ENCODE peak calls at places on chromosome 9, in ten cellular contexts. One of them, this sample, is unnamed.
A peak's percentile ranks its signal among the peaks of the same experiment; 100 is the strongest.

GRCh38 chr9:135515541-135515951 is 5.7 kb upstream of the LCN1 start:
- DNase-seq in stimulated activated CD4-positive, alpha-beta T cell treated with anti-CD3 and anti-CD28 coated beads, Interleukin-12 subunit alpha, Interleukin-12 subunit beta, amount 100 ng/mL, for 48 hours: no peak
- DNase-seq in GM19239: no peak
- DNase-seq in mesenteric fat pad: peak; percentile 87
- DNase-seq in islet precursor cell: peak; percentile 46
- DNase-seq in activated T-helper 1 cell treated with Interleukin-2 at 50 U/mL for 16 hours: no peak
- DNase-seq in GM12865: no peak
- DNase-seq in WERI-Rb-1: no peak
- DNase-seq in activated gamma-delta T cell: no peak
- DNase-seq in H54: no peak
- DNase-seq in this sample: no peak

GRCh38 chr9:114176601-114177295 is 21.4 kb downstream of the COL27A1 start:
- DNase-seq in stimulated activated CD4-positive, alpha-beta T cell treated with anti-CD3 and anti-CD28 coated beads, Interleukin-12 subunit alpha, Interleukin-12 subunit beta, amount 100 ng/mL, for 48 hours: no peak
- DNase-seq in GM19239: no peak
- DNase-seq in mesenteric fat pad: no peak
- DNase-seq in islet precursor cell: no peak
- DNase-seq in activated T-helper 1 cell treated with Interleukin-2 at 50 U/mL for 16 hours: no peak
- DNase-seq in GM12865: no peak
- DNase-seq in WERI-Rb-1: peak; percentile 58
- DNase-seq in activated gamma-delta T cell: no peak
- DNase-seq in H54: no peak
- DNase-seq in this sample: no peak

GRCh38 chr9:133959171-133959570 is 33.0 kb downstream of the VAV2 start:
- DNase-seq in stimulated activated CD4-positive, alpha-beta T cell treated with anti-CD3 and anti-CD28 coated beads, Interleukin-12 subunit alpha, Interleukin-12 subunit beta, amount 100 ng/mL, for 48 hours: no peak
- DNase-seq in GM19239: no peak
- DNase-seq in mesenteric fat pad: no peak
- DNase-seq in islet precursor cell: no peak
- DNase-seq in activated T-helper 1 cell treated with Interleukin-2 at 50 U/mL for 16 hours: no peak
- DNase-seq in GM12865: no peak
- DNase-seq in WERI-Rb-1: no peak
- DNase-seq in activated gamma-delta T cell: no peak
- DNase-seq in H54: no peak
- DNase-seq in this sample: no peak

GRCh38 chr9:75454043-75454442 is 365.7 kb downstream of the OSTF1 start:
- DNase-seq in stimulated activated CD4-positive, alpha-beta T cell treated with anti-CD3 and anti-CD28 coated beads, Interleukin-12 subunit alpha, Interleukin-12 subunit beta, amount 100 ng/mL, for 48 hours: no peak
- DNase-seq in GM19239: no peak
- DNase-seq in mesenteric fat pad: no peak
- DNase-seq in islet precursor cell: no peak
- DNase-seq in activated T-helper 1 cell treated with Interleukin-2 at 50 U/mL for 16 hours: no peak
- DNase-seq in GM12865: no peak
- DNase-seq in WERI-Rb-1: no peak
- DNase-seq in activated gamma-delta T cell: no peak
- DNase-seq in H54: no peak
- DNase-seq in this sample: no peak

GRCh38 chr9:113677057-113677456 is 199.1 kb upstream of the ZNF618 start:
- DNase-seq in stimulated activated CD4-positive, alpha-beta T cell treated with anti-CD3 and anti-CD28 coated beads, Interleukin-12 subunit alpha, Interleukin-12 subunit beta, amount 100 ng/mL, for 48 hours: no peak
- DNase-seq in GM19239: no peak
- DNase-seq in mesenteric fat pad: no peak
- DNase-seq in islet precursor cell: no peak
- DNase-seq in activated T-helper 1 cell treated with Interleukin-2 at 50 U/mL for 16 hours: no peak
- DNase-seq in GM12865: no peak
- DNase-seq in WERI-Rb-1: no peak
- DNase-seq in activated gamma-delta T cell: no peak
- DNase-seq in H54: no peak
- DNase-seq in this sample: no peak

GRCh38 chr9:129888085-129888808 is 53.0 kb downstream of the USP20 start:
- DNase-seq in stimulated activated CD4-positive, alpha-beta T cell treated with anti-CD3 and anti-CD28 coated beads, Interleukin-12 subunit alpha, Interleukin-12 subunit beta, amount 100 ng/mL, for 48 hours: peak; percentile 86
- DNase-seq in GM19239: peak; percentile 36
- DNase-seq in mesenteric fat pad: no peak
- DNase-seq in islet precursor cell: peak; percentile 62
- DNase-seq in activated T-helper 1 cell treated with Interleukin-2 at 50 U/mL for 16 hours: peak; percentile 89
- DNase-seq in GM12865: peak; percentile 99
- DNase-seq in WERI-Rb-1: no peak
- DNase-seq in activated gamma-delta T cell: peak; percentile 79
- DNase-seq in H54: no peak
- DNase-seq in this sample: no peak

GRCh38 chr9:15764131-15764530 is 211.3 kb downstream of the CCDC171 start:
- DNase-seq in stimulated activated CD4-positive, alpha-beta T cell treated with anti-CD3 and anti-CD28 coated beads, Interleukin-12 subunit alpha, Interleukin-12 subunit beta, amount 100 ng/mL, for 48 hours: no peak
- DNase-seq in GM19239: no peak
- DNase-seq in mesenteric fat pad: no peak
- DNase-seq in islet precursor cell: no peak
- DNase-seq in activated T-helper 1 cell treated with Interleukin-2 at 50 U/mL for 16 hours: no peak
- DNase-seq in GM12865: no peak
- DNase-seq in WERI-Rb-1: no peak
- DNase-seq in activated gamma-delta T cell: no peak
- DNase-seq in H54: no peak
- DNase-seq in this sample: no peak

GRCh38 chr9:108052431-108053080 is 563.0 kb upstream of the KLF4 start:
- DNase-seq in stimulated activated CD4-positive, alpha-beta T cell treated with anti-CD3 and anti-CD28 coated beads, Interleukin-12 subunit alpha, Interleukin-12 subunit beta, amount 100 ng/mL, for 48 hours: no peak
- DNase-seq in GM19239: no peak
- DNase-seq in mesenteric fat pad: no peak
- DNase-seq in islet precursor cell: no peak
- DNase-seq in activated T-helper 1 cell treated with Interleukin-2 at 50 U/mL for 16 hours: no peak
- DNase-seq in GM12865: no peak
- DNase-seq in WERI-Rb-1: no peak
- DNase-seq in activated gamma-delta T cell: no peak
- DNase-seq in H54: no peak
- DNase-seq in this sample: no peak

GRCh38 chr9:95896580-95896979 is 21.1 kb downstream of the ERCC6L2 start:
- DNase-seq in stimulated activated CD4-positive, alpha-beta T cell treated with anti-CD3 and anti-CD28 coated beads, Interleukin-12 subunit alpha, Interleukin-12 subunit beta, amount 100 ng/mL, for 48 hours: no peak
- DNase-seq in GM19239: no peak
- DNase-seq in mesenteric fat pad: no peak
- DNase-seq in islet precursor cell: no peak
- DNase-seq in activated T-helper 1 cell treated with Interleukin-2 at 50 U/mL for 16 hours: no peak
- DNase-seq in GM12865: peak; percentile 45
- DNase-seq in WERI-Rb-1: no peak
- DNase-seq in activated gamma-delta T cell: no peak
- DNase-seq in H54: no peak
- DNase-seq in this sample: no peak

GRCh38 chr9:136267261-136268111 is 21.9 kb upstream of the QSOX2 start:
- DNase-seq in stimulated activated CD4-positive, alpha-beta T cell treated with anti-CD3 and anti-CD28 coated beads, Interleukin-12 subunit alpha, Interleukin-12 subunit beta, amount 100 ng/mL, for 48 hours: peak; percentile 78
- DNase-seq in GM19239: peak; percentile 98
- DNase-seq in mesenteric fat pad: peak; percentile 94
- DNase-seq in islet precursor cell: peak; percentile 93
- DNase-seq in activated T-helper 1 cell treated with Interleukin-2 at 50 U/mL for 16 hours: peak; percentile 83
- DNase-seq in GM12865: peak; percentile 90
- DNase-seq in WERI-Rb-1: no peak
- DNase-seq in activated gamma-delta T cell: peak; percentile 80
- DNase-seq in H54: peak; percentile 99
- DNase-seq in this sample: no peak

GRCh38 chr9:14313378-14313940 is 482 bp downstream of the NFIB start:
- DNase-seq in stimulated activated CD4-positive, alpha-beta T cell treated with anti-CD3 and anti-CD28 coated beads, Interleukin-12 subunit alpha, Interleukin-12 subunit beta, amount 100 ng/mL, for 48 hours: no peak
- DNase-seq in GM19239: peak; percentile 27
- DNase-seq in mesenteric fat pad: no peak
- DNase-seq in islet precursor cell: peak; percentile 62
- DNase-seq in activated T-helper 1 cell treated with Interleukin-2 at 50 U/mL for 16 hours: no peak
- DNase-seq in GM12865: no peak
- DNase-seq in WERI-Rb-1: no peak
- DNase-seq in activated gamma-delta T cell: no peak
- DNase-seq in H54: no peak
- DNase-seq in this sample: no peak

GRCh38 chr9:3054017-3054586 is 210.2 kb upstream of the PUM3 start:
- DNase-seq in stimulated activated CD4-positive, alpha-beta T cell treated with anti-CD3 and anti-CD28 coated beads, Interleukin-12 subunit alpha, Interleukin-12 subunit beta, amount 100 ng/mL, for 48 hours: no peak
- DNase-seq in GM19239: no peak
- DNase-seq in mesenteric fat pad: no peak
- DNase-seq in islet precursor cell: no peak
- DNase-seq in activated T-helper 1 cell treated with Interleukin-2 at 50 U/mL for 16 hours: no peak
- DNase-seq in GM12865: no peak
- DNase-seq in WERI-Rb-1: no peak
- DNase-seq in activated gamma-delta T cell: no peak
- DNase-seq in H54: no peak
- DNase-seq in this sample: no peak

GRCh38 chr9:108363321-108363720 is 492.5 kb downstream of the ACTL7B start:
- DNase-seq in stimulated activated CD4-positive, alpha-beta T cell treated with anti-CD3 and anti-CD28 coated beads, Interleukin-12 subunit alpha, Interleukin-12 subunit beta, amount 100 ng/mL, for 48 hours: no peak
- DNase-seq in GM19239: no peak
- DNase-seq in mesenteric fat pad: no peak
- DNase-seq in islet precursor cell: no peak
- DNase-seq in activated T-helper 1 cell treated with Interleukin-2 at 50 U/mL for 16 hours: no peak
- DNase-seq in GM12865: no peak
- DNase-seq in WERI-Rb-1: no peak
- DNase-seq in activated gamma-delta T cell: no peak
- DNase-seq in H54: no peak
- DNase-seq in this sample: no peak

GRCh38 chr9:1709347-1709746 is 305.8 kb upstream of the SMARCA2 start:
- DNase-seq in stimulated activated CD4-positive, alpha-beta T cell treated with anti-CD3 and anti-CD28 coated beads, Interleukin-12 subunit alpha, Interleukin-12 subunit beta, amount 100 ng/mL, for 48 hours: no peak
- DNase-seq in GM19239: no peak
- DNase-seq in mesenteric fat pad: no peak
- DNase-seq in islet precursor cell: no peak
- DNase-seq in activated T-helper 1 cell treated with Interleukin-2 at 50 U/mL for 16 hours: no peak
- DNase-seq in GM12865: peak; percentile 37
- DNase-seq in WERI-Rb-1: peak; percentile 8
- DNase-seq in activated gamma-delta T cell: no peak
- DNase-seq in H54: peak; percentile 3
- DNase-seq in this sample: no peak

GRCh38 chr9:81724242-81724889 is 35.0 kb upstream of the TLE1 start:
- DNase-seq in stimulated activated CD4-positive, alpha-beta T cell treated with anti-CD3 and anti-CD28 coated beads, Interleukin-12 subunit alpha, Interleukin-12 subunit beta, amount 100 ng/mL, for 48 hours: no peak
- DNase-seq in GM19239: no peak
- DNase-seq in mesenteric fat pad: no peak
- DNase-seq in islet precursor cell: no peak
- DNase-seq in activated T-helper 1 cell treated with Interleukin-2 at 50 U/mL for 16 hours: no peak
- DNase-seq in GM12865: no peak
- DNase-seq in WERI-Rb-1: no peak
- DNase-seq in activated gamma-delta T cell: no peak
- DNase-seq in H54: no peak
- DNase-seq in this sample: no peak

GRCh38 chr9:81174023-81174422 is 515.3 kb downstream of the TLE1 start:
- DNase-seq in stimulated activated CD4-positive, alpha-beta T cell treated with anti-CD3 and anti-CD28 coated beads, Interleukin-12 subunit alpha, Interleukin-12 subunit beta, amount 100 ng/mL, for 48 hours: no peak
- DNase-seq in GM19239: no peak
- DNase-seq in mesenteric fat pad: no peak
- DNase-seq in islet precursor cell: no peak
- DNase-seq in activated T-helper 1 cell treated with Interleukin-2 at 50 U/mL for 16 hours: no peak
- DNase-seq in GM12865: no peak
- DNase-seq in WERI-Rb-1: no peak
- DNase-seq in activated gamma-delta T cell: no peak
- DNase-seq in H54: no peak
- DNase-seq in this sample: no peak

GRCh38 chr9:129415031-129415953 is 205.6 kb downstream of the C9orf50 start:
- DNase-seq in stimulated activated CD4-positive, alpha-beta T cell treated with anti-CD3 and anti-CD28 coated beads, Interleukin-12 subunit alpha, Interleukin-12 subunit beta, amount 100 ng/mL, for 48 hours: no peak
- DNase-seq in GM19239: no peak
- DNase-seq in mesenteric fat pad: no peak
- DNase-seq in islet precursor cell: no peak
- DNase-seq in activated T-helper 1 cell treated with Interleukin-2 at 50 U/mL for 16 hours: no peak
- DNase-seq in GM12865: no peak
- DNase-seq in WERI-Rb-1: no peak
- DNase-seq in activated gamma-delta T cell: no peak
- DNase-seq in H54: no peak
- DNase-seq in this sample: no peak

GRCh38 chr9:70229026-70229425 is 29.8 kb upstream of the SMC5 start:
- DNase-seq in stimulated activated CD4-positive, alpha-beta T cell treated with anti-CD3 and anti-CD28 coated beads, Interleukin-12 subunit alpha, Interleukin-12 subunit beta, amount 100 ng/mL, for 48 hours: no peak
- DNase-seq in GM19239: no peak
- DNase-seq in mesenteric fat pad: no peak
- DNase-seq in islet precursor cell: no peak
- DNase-seq in activated T-helper 1 cell treated with Interleukin-2 at 50 U/mL for 16 hours: no peak
- DNase-seq in GM12865: no peak
- DNase-seq in WERI-Rb-1: peak; percentile 55
- DNase-seq in activated gamma-delta T cell: no peak
- DNase-seq in H54: no peak
- DNase-seq in this sample: no peak

GRCh38 chr9:89483592-89484474 is 14.1 kb downstream of the SEMA4D start:
- DNase-seq in stimulated activated CD4-positive, alpha-beta T cell treated with anti-CD3 and anti-CD28 coated beads, Interleukin-12 subunit alpha, Interleukin-12 subunit beta, amount 100 ng/mL, for 48 hours: peak; percentile 56
- DNase-seq in GM19239: no peak
- DNase-seq in mesenteric fat pad: no peak
- DNase-seq in islet precursor cell: no peak
- DNase-seq in activated T-helper 1 cell treated with Interleukin-2 at 50 U/mL for 16 hours: peak; percentile 59
- DNase-seq in GM12865: peak; percentile 73
- DNase-seq in WERI-Rb-1: no peak
- DNase-seq in activated gamma-delta T cell: peak; percentile 59
- DNase-seq in H54: no peak
- DNase-seq in this sample: no peak

GRCh38 chr9:129021091-129021490 is 7.0 kb downstream of the SH3GLB2 start:
- DNase-seq in stimulated activated CD4-positive, alpha-beta T cell treated with anti-CD3 and anti-CD28 coated beads, Interleukin-12 subunit alpha, Interleukin-12 subunit beta, amount 100 ng/mL, for 48 hours: no peak
- DNase-seq in GM19239: peak; percentile 82
- DNase-seq in mesenteric fat pad: no peak
- DNase-seq in islet precursor cell: no peak
- DNase-seq in activated T-helper 1 cell treated with Interleukin-2 at 50 U/mL for 16 hours: no peak
- DNase-seq in GM12865: peak; percentile 83
- DNase-seq in WERI-Rb-1: no peak
- DNase-seq in activated gamma-delta T cell: no peak
- DNase-seq in H54: no peak
- DNase-seq in this sample: no peak

GRCh38 chr9:78745331-78745730 is 448.4 kb downstream of the PSAT1 start:
- DNase-seq in stimulated activated CD4-positive, alpha-beta T cell treated with anti-CD3 and anti-CD28 coated beads, Interleukin-12 subunit alpha, Interleukin-12 subunit beta, amount 100 ng/mL, for 48 hours: no peak
- DNase-seq in GM19239: no peak
- DNase-seq in mesenteric fat pad: no peak
- DNase-seq in islet precursor cell: no peak
- DNase-seq in activated T-helper 1 cell treated with Interleukin-2 at 50 U/mL for 16 hours: no peak
- DNase-seq in GM12865: no peak
- DNase-seq in WERI-Rb-1: no peak
- DNase-seq in activated gamma-delta T cell: no peak
- DNase-seq in H54: no peak
- DNase-seq in this sample: no peak

GRCh38 chr9:5714501-5715401 is 85.8 kb downstream of the RIC1 start:
- DNase-seq in stimulated activated CD4-positive, alpha-beta T cell treated with anti-CD3 and anti-CD28 coated beads, Interleukin-12 subunit alpha, Interleukin-12 subunit beta, amount 100 ng/mL, for 48 hours: no peak
- DNase-seq in GM19239: no peak
- DNase-seq in mesenteric fat pad: no peak
- DNase-seq in islet precursor cell: no peak
- DNase-seq in activated T-helper 1 cell treated with Interleukin-2 at 50 U/mL for 16 hours: no peak
- DNase-seq in GM12865: peak; percentile 8
- DNase-seq in WERI-Rb-1: no peak
- DNase-seq in activated gamma-delta T cell: no peak
- DNase-seq in H54: no peak
- DNase-seq in this sample: no peak

GRCh38 chr9:134967547-134967930 is 49.8 kb upstream of the FCN1 start:
- DNase-seq in stimulated activated CD4-positive, alpha-beta T cell treated with anti-CD3 and anti-CD28 coated beads, Interleukin-12 subunit alpha, Interleukin-12 subunit beta, amount 100 ng/mL, for 48 hours: no peak
- DNase-seq in GM19239: no peak
- DNase-seq in mesenteric fat pad: peak; percentile 30
- DNase-seq in islet precursor cell: no peak
- DNase-seq in activated T-helper 1 cell treated with Interleukin-2 at 50 U/mL for 16 hours: no peak
- DNase-seq in GM12865: no peak
- DNase-seq in WERI-Rb-1: peak; percentile 13
- DNase-seq in activated gamma-delta T cell: no peak
- DNase-seq in H54: no peak
- DNase-seq in this sample: no peak

GRCh38 chr9:135388530-135388929 is 91.1 kb upstream of the PPP1R26 start:
- DNase-seq in stimulated activated CD4-positive, alpha-beta T cell treated with anti-CD3 and anti-CD28 coated beads, Interleukin-12 subunit alpha, Interleukin-12 subunit beta, amount 100 ng/mL, for 48 hours: no peak
- DNase-seq in GM19239: no peak
- DNase-seq in mesenteric fat pad: no peak
- DNase-seq in islet precursor cell: no peak
- DNase-seq in activated T-helper 1 cell treated with Interleukin-2 at 50 U/mL for 16 hours: no peak
- DNase-seq in GM12865: no peak
- DNase-seq in WERI-Rb-1: no peak
- DNase-seq in activated gamma-delta T cell: no peak
- DNase-seq in H54: no peak
- DNase-seq in this sample: no peak